ENCODE peak calls at places on chromosome 20, in nine cellular contexts. N is neural progenitor cell, G is bronchial epithelial cell, U is AG04449, V is brain microvascular endothelial cell, H is foreskin fibroblast, O is PC-3, M is fibroblast of villous mesenchyme, A is GM12865. D is an unnamed sample.

GRCh38 chr20:53282217-53282955 is 310.2 kb downstream of the TSHZ2 start:
- DNase-seq in N (peak), M (no peak), A (no peak), U (no peak), V (no peak), H (no peak), O (no peak), G (no peak), D (no peak)

GRCh38 chr20:47198254-47198671 is 158.2 kb downstream of the ZMYND8 start:
- DNase-seq in N (no peak), A (peak), O (peak), G (peak), V (no peak), H (no peak), U (no peak), M (no peak), D (peak)

GRCh38 chr20:51624157-51624731 is 81.7 kb upstream of the NFATC2 start:
- DNase-seq in U (no peak), A (peak), V (peak), N (peak), H (peak), M (peak), O (peak), G (peak), D (peak)

GRCh38 chr20:64103871-64104666 is 3.3 kb downstream of the NPBWR2 start:
- DNase-seq in U (no peak), M (no peak), G (no peak), V (no peak), H (no peak), N (no peak), O (no peak), A (no peak), D (no peak)

GRCh38 chr20:32494498-32495216 is 90.5 kb downstream of the NOL4L start:
- DNase-seq in O (no peak), M (no peak), N (no peak), G (no peak), H (no peak), V (peak), U (no peak), A (no peak), D (no peak)

GRCh38 chr20:40868568-40869223 is 159.9 kb upstream of the TOP1 start:
- DNase-seq in U (no peak), G (no peak), M (peak), V (peak), N (no peak), H (peak), A (no peak), O (no peak), D (peak)

GRCh38 chr20:49647509-49647908 is 66.2 kb downstream of the B4GALT5 start:
- DNase-seq in U (peak), A (no peak), V (no peak), G (no peak), M (no peak), H (no peak), N (no peak), O (peak), D (no peak)

GRCh38 chr20:48690888-48691287 is 136.9 kb downstream of the PREX1 start:
- DNase-seq in U (no peak), V (no peak), M (no peak), H (no peak), N (no peak), G (no peak), A (no peak), O (no peak), D (no peak)

GRCh38 chr20:44805991-44806729 is 4.2 kb downstream of the RIMS4 start:
- DNase-seq in H (peak), A (peak), M (peak), G (no peak), N (peak), V (no peak), O (no peak), U (no peak), D (peak)

GRCh38 chr20:14334306-14334930 is 3.0 kb downstream of the FLRT3 start:
- DNase-seq in M (peak), O (peak), H (peak), N (peak), G (peak), V (peak), U (no peak), A (peak), D (peak)
- TF ChIP-seq CTCF in M (peak), O (peak), H (peak), N (peak), G (peak), V (peak), U (peak), A (peak), D (peak)

DNA sequence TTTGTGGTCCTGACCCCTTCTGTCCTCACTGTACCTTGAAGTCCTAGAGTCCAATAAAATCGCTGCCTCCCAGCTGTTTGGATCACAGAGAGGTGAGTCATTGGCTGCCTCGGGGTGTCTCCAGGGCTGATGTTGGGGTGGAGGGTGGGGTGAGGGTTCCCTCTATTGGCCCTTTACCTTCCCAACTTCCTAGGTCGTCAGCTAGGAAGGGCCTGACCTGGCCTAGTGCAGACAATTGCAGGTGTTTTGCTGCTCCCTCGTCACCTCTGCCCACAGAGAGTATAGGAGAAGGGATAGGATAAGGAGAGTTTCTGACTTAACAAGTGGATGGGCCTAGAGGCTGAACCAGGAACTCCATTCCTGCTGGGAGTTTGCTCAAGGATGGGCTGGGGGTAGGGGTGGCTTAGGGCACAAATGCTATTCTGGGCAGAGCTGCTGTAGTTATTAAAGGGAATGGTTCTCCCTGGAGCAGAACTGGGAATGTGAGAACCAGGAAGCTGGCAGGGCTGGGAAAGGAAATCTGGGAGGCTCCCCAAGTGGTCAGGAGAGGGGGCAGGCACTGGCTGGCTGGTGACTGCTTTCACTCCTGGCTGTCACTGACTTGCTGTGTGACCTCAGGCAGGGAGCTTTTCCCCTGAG is 1.4 kb downstream of the TP53INP2 start:
- DNase-seq in O (peak), U (no peak), A (no peak), V (peak), N (no peak), G (peak), H (peak), M (peak), D (peak)
- H3K4me3 ChIP-seq in O (no peak), U (peak), A (no peak), V (peak), N (no peak), G (no peak), H (peak), M (peak), D (peak)

GRCh38 chr20:37901667-37902503 is 1.0 kb upstream of the VSTM2L start:
- DNase-seq in M (peak), A (peak), U (no peak), N (peak), H (peak), V (peak), O (peak), G (peak), D (peak)
- TF ChIP-seq CTCF in M (peak), A (peak), U (peak), N (peak), H (peak), V (peak), O (peak), G (peak), D (peak)

DNA sequence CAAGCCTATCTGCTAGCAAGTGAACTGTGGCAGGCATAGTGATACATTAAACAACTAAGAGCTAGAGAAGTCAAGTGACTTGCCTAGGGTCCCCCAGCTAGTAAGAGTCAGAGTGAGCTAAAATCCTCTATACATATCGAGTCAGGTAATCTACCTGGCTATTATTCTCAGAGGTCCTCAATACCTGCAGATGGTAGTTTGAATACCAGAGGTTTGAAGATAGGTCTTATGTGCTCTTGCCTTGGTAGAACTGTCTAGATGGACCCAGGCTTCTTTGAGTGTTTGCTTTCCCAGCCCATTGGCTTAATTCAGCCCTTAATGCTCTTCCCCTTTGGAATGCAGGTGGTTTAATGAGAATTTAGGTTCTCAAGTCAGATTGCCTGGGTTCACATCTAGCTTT is 1.1 kb downstream of the ERGIC3 start:
- DNase-seq in H (no peak), M (no peak), V (no peak), G (no peak), A (no peak), U (no peak), O (no peak), N (no peak), D (no peak)
- H3K4me3 ChIP-seq in H (peak), M (no peak), V (no peak), G (no peak), A (no peak), U (peak), O (peak), N (peak), D (no peak)

DNA sequence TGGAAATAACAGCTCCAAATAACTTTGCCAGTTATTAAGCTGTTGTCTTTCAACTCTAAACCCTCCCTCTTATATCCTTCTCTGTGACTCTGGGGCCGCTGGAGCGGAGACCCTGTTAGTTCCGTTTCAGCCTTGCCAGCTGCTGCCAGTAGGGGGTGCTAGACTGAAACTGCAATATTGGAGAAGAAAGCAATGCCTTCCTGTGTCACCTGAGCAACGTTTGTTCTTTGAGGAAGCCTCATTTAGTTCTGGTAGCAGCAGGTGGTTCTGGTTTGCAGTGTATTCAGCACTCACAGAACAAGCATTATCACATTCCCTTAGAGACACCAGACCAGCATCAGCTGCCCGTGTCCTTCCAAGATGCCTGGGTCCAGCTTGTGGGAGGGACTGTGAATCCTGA is 22.9 kb upstream of the JAG1 start:
- DNase-seq in M (no peak), H (no peak), A (peak), V (no peak), O (no peak), N (peak), U (no peak), G (no peak), D (no peak)
- TF ChIP-seq CTCF in M (peak), H (peak), A (peak), V (peak), O (peak), N (peak), U (peak), G (peak), D (peak)

GRCh38 chr20:25197173-25197869 is 1.8 kb downstream of the ENTPD6 start:
- DNase-seq in U (no peak), A (no peak), O (peak), H (no peak), G (no peak), V (no peak), N (no peak), M (no peak), D (no peak)
- H3K4me3 ChIP-seq in U (peak), A (no peak), O (peak), H (peak), G (peak), V (peak), N (peak), M (no peak), D (peak)

DNA sequence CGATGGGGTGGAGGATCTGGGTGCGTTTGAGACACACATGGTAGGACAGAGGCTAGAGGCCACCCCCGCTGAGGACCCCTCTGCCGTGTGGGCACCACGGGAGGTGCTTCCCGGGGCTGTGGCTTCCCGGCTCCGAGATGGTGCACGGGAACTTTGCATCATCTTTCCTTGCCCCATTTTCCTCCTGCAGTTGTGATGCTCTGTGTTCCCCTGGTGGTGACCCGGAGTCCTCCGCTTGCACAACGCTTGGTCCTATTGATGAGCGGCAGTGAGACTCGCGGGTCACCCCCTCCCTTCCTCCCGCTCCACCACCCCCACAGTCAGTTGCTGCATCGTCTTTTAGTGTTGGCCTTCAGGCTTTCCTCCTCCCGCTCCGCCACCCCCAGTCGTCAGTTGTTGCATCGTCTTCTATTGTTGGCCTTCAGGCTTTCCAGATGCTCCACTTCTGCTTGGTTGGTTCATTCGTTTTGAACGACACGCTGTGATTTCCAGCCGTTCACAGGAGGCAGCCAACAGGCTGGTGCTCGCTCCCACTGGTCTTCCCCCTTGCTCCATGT is 37.3 kb downstream of the PYGB start:
- DNase-seq in A (no peak), O (no peak), U (no peak), V (no peak), H (no peak), M (no peak), G (no peak), N (no peak), D (peak)
- TF ChIP-seq CTCF in A (no peak), O (peak), U (no peak), V (peak), H (no peak), M (no peak), G (no peak), N (no peak), D (peak)

GRCh38 chr20:2242678-2243077 is 53.1 kb upstream of the TGM3 start:
- DNase-seq in M (no peak), V (no peak), O (no peak), G (no peak), U (no peak), N (no peak), A (no peak), H (no peak), D (no peak)

GRCh38 chr20:2246081-2246491 is 49.7 kb upstream of the TGM3 start:
- DNase-seq in N (peak), A (no peak), M (no peak), G (no peak), O (no peak), H (no peak), U (no peak), V (no peak), D (no peak)

GRCh38 chr20:2244993-2245392 is 50.8 kb upstream of the TGM3 start:
- DNase-seq in U (no peak), N (peak), H (no peak), V (no peak), O (no peak), M (no peak), G (no peak), A (no peak), D (no peak)

GRCh38 chr20:2244523-2244922 is 51.3 kb upstream of the TGM3 start:
- DNase-seq in H (no peak), O (no peak), U (no peak), N (no peak), G (no peak), A (no peak), M (no peak), V (no peak), D (no peak)

GRCh38 chr20:2245637-2246036 is 50.2 kb upstream of the TGM3 start:
- DNase-seq in M (no peak), H (no peak), N (peak), O (no peak), G (no peak), A (no peak), U (no peak), V (no peak), D (no peak)
- H3K4me3 ChIP-seq in M (no peak), H (no peak), N (no peak), O (no peak), G (no peak), A (no peak), U (no peak), V (no peak), D (no peak)

GRCh38 chr20:13101701-13102100 is 92.9 kb downstream of the SPTLC3 start:
- DNase-seq in O (no peak), M (peak), A (no peak), H (no peak), N (no peak), G (peak), U (no peak), V (peak), D (peak)
- TF ChIP-seq CTCF in O (no peak), M (no peak), A (no peak), H (no peak), N (no peak), G (no peak), U (no peak), V (no peak), D (no peak)

GRCh38 chr20:63032026-63032800 is 25.4 kb upstream of the BHLHE23 start:
- DNase-seq in O (no peak), A (no peak), V (no peak), G (no peak), N (no peak), U (no peak), H (no peak), M (no peak), D (no peak)
- H3K4me3 ChIP-seq in O (no peak), A (no peak), V (no peak), G (no peak), N (no peak), U (no peak), H (no peak), M (no peak), D (no peak)

D was measured in choroid plexus epithelial cell.